ENCODE peak calls at places on chromosomes 2 and 18, in seven cellular contexts. C is activated T-cell treated with anti-CD3 and anti-CD28 coated beads for 1 hour, O is Kasumi-1, G is iris pigment epithelial cell, Y is HS-5, D is fibroblast of mammary gland, L is naive B cell. X is an unnamed sample.

GRCh38 chr2:240998706-240999000 is 235 bp downstream of the SNED1 start:
- DNase-seq in C (no peak), O (no peak), G (no peak), Y (no peak), D (no peak), L (no peak), X (no peak)

GRCh38 chr2:188765522-188765921 is 208.7 kb upstream of the COL3A1 start:
- DNase-seq in C (no peak), O (peak), G (peak), Y (peak), D (peak), L (no peak), X (peak)

GRCh38 chr2:127081826-127082633 is 24.9 kb downstream of the BIN1 start:
- DNase-seq in C (peak), O (no peak), G (peak), Y (no peak), D (peak), L (peak), X (no peak)

GRCh38 chr18:25561923-25562322 is 210.0 kb upstream of the ZNF521 start:
- DNase-seq in C (no peak), O (peak), G (peak), Y (no peak), D (peak), L (no peak), X (peak)

GRCh38 chr2:176126929-176127768 is 2.4 kb upstream of the HOXD8 start:
- DNase-seq in C (peak), O (peak), G (peak), Y (no peak), D (peak), L (peak), X (peak)

GRCh38 chr2:120525056-120526046 is 179.4 kb downstream of the INHBB start:
- DNase-seq in C (no peak), O (no peak), G (no peak), Y (no peak), D (no peak), L (no peak), X (no peak)

GRCh38 chr18:79484661-79485621 is 89.2 kb downstream of the NFATC1 start:
- DNase-seq in C (no peak), O (peak), G (peak), Y (peak), D (peak), L (no peak), X (peak)

GRCh38 chr2:106065268-106065982 is 128.7 kb downstream of the UXS1 start:
- DNase-seq in C (no peak), O (no peak), G (no peak), Y (no peak), D (no peak), L (peak), X (no peak)

GRCh38 chr2:104378853-104379374 is 475.0 kb upstream of the POU3F3 start:
- DNase-seq in C (no peak), O (peak), G (no peak), Y (no peak), D (no peak), L (no peak), X (no peak)

GRCh38 chr2:23940976-23941605 is 828 bp downstream of the UBXN2A start:
- DNase-seq in C (no peak), O (peak), G (peak), Y (no peak), D (peak), L (no peak), X (peak)

GRCh38 chr2:172736419-172737174 is 952 bp downstream of the RAPGEF4 start:
- DNase-seq in C (no peak), O (no peak), G (no peak), Y (no peak), D (no peak), L (no peak), X (no peak)